ENCODE peak calls at places on chromosome 7, in seven cellular contexts. One of them, this sample, is unnamed.
A peak's percentile ranks its signal among the peaks of the same experiment; 100 is the strongest.

GRCh38 chr7:155811895-155812761 is at the start of gene SHH:
- DNase-seq in activated T-cell treated with anti-CD3 and anti-CD28 coated beads, Interleukin-2, amount 50 U/mL, for 48 hours: no peak
- DNase-seq in activated B cell treated with CpG ODN at 0.5 μM for 24 hours: no peak
- DNase-seq in Daoy: peak; percentile 70
- DNase-seq in anterior cingulate cortex: no peak
- DNase-seq in CD8-positive, alpha-beta T cell: no peak
- DNase-seq in transverse colon: no peak
- DNase-seq in this sample: no peak

GRCh38 chr7:82605247-82605864 is 161.8 kb upstream of the CACNA2D1 start:
- DNase-seq in activated T-cell treated with anti-CD3 and anti-CD28 coated beads, Interleukin-2, amount 50 U/mL, for 48 hours: no peak
- DNase-seq in activated B cell treated with CpG ODN at 0.5 μM for 24 hours: no peak
- DNase-seq in Daoy: peak; percentile 32
- DNase-seq in anterior cingulate cortex: no peak
- DNase-seq in CD8-positive, alpha-beta T cell: no peak
- DNase-seq in transverse colon: no peak
- DNase-seq in this sample: peak; percentile 52

GRCh38 chr7:22675917-22676343 is 51.1 kb upstream of the IL6 start:
- DNase-seq in activated T-cell treated with anti-CD3 and anti-CD28 coated beads, Interleukin-2, amount 50 U/mL, for 48 hours: no peak
- DNase-seq in activated B cell treated with CpG ODN at 0.5 μM for 24 hours: no peak
- DNase-seq in Daoy: peak; percentile 77
- DNase-seq in anterior cingulate cortex: no peak
- DNase-seq in CD8-positive, alpha-beta T cell: no peak
- DNase-seq in transverse colon: peak; percentile 20
- DNase-seq in this sample: no peak

GRCh38 chr7:87231243-87231642 is 11.7 kb upstream of the TMEM243 start:
- DNase-seq in activated T-cell treated with anti-CD3 and anti-CD28 coated beads, Interleukin-2, amount 50 U/mL, for 48 hours: no peak
- DNase-seq in activated B cell treated with CpG ODN at 0.5 μM for 24 hours: no peak
- DNase-seq in Daoy: no peak
- DNase-seq in anterior cingulate cortex: peak; percentile 23
- DNase-seq in CD8-positive, alpha-beta T cell: no peak
- DNase-seq in transverse colon: no peak
- DNase-seq in this sample: no peak

GRCh38 chr7:142355328-142355727 is 97.5 kb upstream of the PRSS58 start:
- DNase-seq in activated T-cell treated with anti-CD3 and anti-CD28 coated beads, Interleukin-2, amount 50 U/mL, for 48 hours: no peak
- DNase-seq in activated B cell treated with CpG ODN at 0.5 μM for 24 hours: no peak
- DNase-seq in Daoy: peak; percentile 50
- DNase-seq in anterior cingulate cortex: no peak
- DNase-seq in CD8-positive, alpha-beta T cell: no peak
- DNase-seq in transverse colon: no peak
- DNase-seq in this sample: no peak

GRCh38 chr7:132225216-132226030 is 350.8 kb downstream of the PLXNA4 start:
- DNase-seq in activated T-cell treated with anti-CD3 and anti-CD28 coated beads, Interleukin-2, amount 50 U/mL, for 48 hours: no peak
- DNase-seq in activated B cell treated with CpG ODN at 0.5 μM for 24 hours: no peak
- DNase-seq in Daoy: peak; percentile 27
- DNase-seq in anterior cingulate cortex: no peak
- DNase-seq in CD8-positive, alpha-beta T cell: no peak
- DNase-seq in transverse colon: peak; percentile 24
- DNase-seq in this sample: peak; percentile 69

GRCh38 chr7:94250984-94251383 is 143.7 kb upstream of the COL1A2 start:
- DNase-seq in activated T-cell treated with anti-CD3 and anti-CD28 coated beads, Interleukin-2, amount 50 U/mL, for 48 hours: no peak
- DNase-seq in activated B cell treated with CpG ODN at 0.5 μM for 24 hours: no peak
- DNase-seq in Daoy: no peak
- DNase-seq in anterior cingulate cortex: no peak
- DNase-seq in CD8-positive, alpha-beta T cell: no peak
- DNase-seq in transverse colon: no peak
- DNase-seq in this sample: peak; percentile 59

GRCh38 chr7:39847227-39847626 is 102.8 kb upstream of the CDK13 start:
- DNase-seq in activated T-cell treated with anti-CD3 and anti-CD28 coated beads, Interleukin-2, amount 50 U/mL, for 48 hours: no peak
- DNase-seq in activated B cell treated with CpG ODN at 0.5 μM for 24 hours: no peak
- DNase-seq in Daoy: no peak
- DNase-seq in anterior cingulate cortex: no peak
- DNase-seq in CD8-positive, alpha-beta T cell: no peak
- DNase-seq in transverse colon: no peak
- DNase-seq in this sample: no peak

GRCh38 chr7:118259115-118259514 is 34.6 kb downstream of the ANKRD7 start:
- DNase-seq in activated T-cell treated with anti-CD3 and anti-CD28 coated beads, Interleukin-2, amount 50 U/mL, for 48 hours: no peak
- DNase-seq in activated B cell treated with CpG ODN at 0.5 μM for 24 hours: no peak
- DNase-seq in Daoy: no peak
- DNase-seq in anterior cingulate cortex: no peak
- DNase-seq in CD8-positive, alpha-beta T cell: no peak
- DNase-seq in transverse colon: no peak
- DNase-seq in this sample: no peak

GRCh38 chr7:63899691-63900393 is 98.8 kb upstream of the ZNF722 start:
- DNase-seq in activated T-cell treated with anti-CD3 and anti-CD28 coated beads, Interleukin-2, amount 50 U/mL, for 48 hours: peak; percentile 90
- DNase-seq in activated B cell treated with CpG ODN at 0.5 μM for 24 hours: peak; percentile 70
- DNase-seq in Daoy: peak; percentile 72
- DNase-seq in anterior cingulate cortex: peak; percentile 75
- DNase-seq in CD8-positive, alpha-beta T cell: peak; percentile 66
- DNase-seq in transverse colon: peak; percentile 29
- DNase-seq in this sample: peak; percentile 90

GRCh38 chr7:108299251-108300014 is 156.8 kb downstream of the NRCAM start:
- DNase-seq in activated T-cell treated with anti-CD3 and anti-CD28 coated beads, Interleukin-2, amount 50 U/mL, for 48 hours: no peak
- DNase-seq in activated B cell treated with CpG ODN at 0.5 μM for 24 hours: no peak
- DNase-seq in Daoy: peak; percentile 72
- DNase-seq in anterior cingulate cortex: no peak
- DNase-seq in CD8-positive, alpha-beta T cell: no peak
- DNase-seq in transverse colon: no peak
- DNase-seq in this sample: no peak

This sample was measured in SK-N-DZ.